ENCODE peak calls at places on chromosome 20, in five cellular contexts. S is CD8-positive, alpha-beta memory T cell; Q is A549; F is heart right ventricle; D is tibial nerve. C is an unnamed sample. For H3K9me3, the result is how much of the 10 kb centered on the place peaks cover.

GRCh38 chr20:64246616-64247311 is 8.8 kb upstream of the PCMTD2 start:
- DNase-seq in F (no peak), S (no peak), Q (no peak), D (no peak), C (peak)

GRCh38 chr20:51447097-51447764 is 95.3 kb downstream of the NFATC2 start:
- DNase-seq in D (peak), F (no peak), S (no peak), Q (peak), C (peak)

GRCh38 chr20:48471734-48472408 is 355.9 kb downstream of the PREX1 start:
- DNase-seq in S (no peak), F (no peak), D (no peak), Q (no peak), C (no peak)

GRCh38 chr20:41513829-41514228 is 104.3 kb downstream of the CHD6 start:
- DNase-seq in D (no peak), S (no peak), Q (no peak), F (no peak), C (no peak)

GRCh38 chr20:40275738-40276137 is 413.3 kb downstream of the MAFB start:
- DNase-seq in Q (no peak), S (no peak), D (no peak), F (no peak), C (no peak)

GRCh38 chr20:17430515-17430914 is 100.7 kb downstream of the BFSP1 start:
- DNase-seq in Q (no peak), D (no peak), F (no peak), S (no peak), C (no peak)

GRCh38 chr20:35595456-35595855 is 20.2 kb upstream of the SPAG4 start:
- DNase-seq in F (no peak), D (no peak), S (no peak), Q (no peak), C (no peak)

GRCh38 chr20:35306931-35307517 is 14.8 kb upstream of the FAM83C start:
- DNase-seq in S (no peak), D (peak), Q (peak), F (no peak), C (peak)

GRCh38 chr20:50418890-50419642 is 91.1 kb upstream of the PTPN1 start:
- DNase-seq in F (no peak), S (no peak), Q (no peak), D (no peak), C (peak)

GRCh38 chr20:50834599-50835005 is 39.7 kb downstream of the BCAS4 start:
- DNase-seq in Q (no peak), D (no peak), S (no peak), F (no peak), C (no peak)

GRCh38 chr20:6966721-6967120 is 199.2 kb downstream of the BMP2 start:
- DNase-seq in F (no peak), Q (no peak), S (no peak), D (no peak), C (no peak)

GRCh38 chr20:4155953-4156352 is 140.6 kb upstream of the RNF24 start:
- DNase-seq in F (no peak), S (no peak), Q (no peak), D (no peak), C (no peak)

GRCh38 chr20:34468956-34469355 is 47.3 kb upstream of the DYNLRB1 start:
- DNase-seq in Q (no peak), F (no peak), D (no peak), S (no peak), C (no peak)

GRCh38 chr20:50607850-50608749 is 83.2 kb downstream of the RIPOR3 start:
- DNase-seq in D (no peak), S (no peak), F (no peak), Q (no peak), C (no peak)

GRCh38 chr20:4959582-4959981 is 41.7 kb downstream of the SLC23A2 start:
- DNase-seq in S (no peak), F (no peak), D (no peak), Q (no peak), C (no peak)

GRCh38 chr20:14580426-14581074 is 243.1 kb upstream of the FLRT3 start:
- DNase-seq in D (no peak), F (no peak), S (no peak), Q (peak), C (no peak)

GRCh38 chr20:38126146-38126912 is 38.7 kb downstream of the TGM2 start:
- DNase-seq in D (no peak), Q (no peak), S (no peak), F (no peak), C (no peak)

GRCh38 chr20:610130-611046 is at the start of gene TCF15:
- DNase-seq in F (peak), S (no peak), Q (no peak), D (no peak), C (peak)

GRCh38 chr20:33704197-33704924 is 15.7 kb downstream of the PXMP4 start:
- DNase-seq in Q (no peak), D (no peak), F (no peak), S (no peak), C (no peak)

GRCh38 chr20:45735552-45735951 is 13.4 kb downstream of the SPINT4 start:
- DNase-seq in F (no peak), S (no peak), Q (no peak), D (no peak), C (no peak)

GRCh38 chr20:45732199-45732598 is 10.1 kb downstream of the SPINT4 start:
- DNase-seq in F (no peak), Q (no peak), S (no peak), D (no peak), C (no peak)

DNA sequence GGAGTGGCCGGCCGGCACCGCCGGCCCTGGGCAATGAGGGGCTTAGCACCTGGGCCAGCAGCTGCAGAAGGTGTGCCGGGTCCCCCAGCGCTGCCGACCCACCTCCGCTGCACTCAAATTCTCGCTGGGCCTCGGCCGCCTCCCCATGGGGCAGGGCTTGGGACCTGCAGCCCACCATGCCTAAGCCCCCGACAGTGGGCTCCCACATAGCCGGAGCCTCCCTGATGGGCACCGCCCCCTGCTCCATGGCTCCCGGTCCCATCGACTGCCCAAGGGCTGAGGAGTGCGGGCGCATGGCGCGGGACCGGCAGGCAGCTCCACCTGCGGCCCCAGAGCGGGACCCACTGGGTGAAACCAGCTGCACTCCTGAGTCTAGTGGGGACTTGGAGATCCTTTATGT is 13.8 kb downstream of the SPINT4 start:
- DNase-seq in F (no peak), S (no peak), Q (no peak), D (no peak), C (no peak)
- H3K9me3 ChIP-seq in F (under half), S (under half), Q (under half), D (under half), C (under half)

DNA sequence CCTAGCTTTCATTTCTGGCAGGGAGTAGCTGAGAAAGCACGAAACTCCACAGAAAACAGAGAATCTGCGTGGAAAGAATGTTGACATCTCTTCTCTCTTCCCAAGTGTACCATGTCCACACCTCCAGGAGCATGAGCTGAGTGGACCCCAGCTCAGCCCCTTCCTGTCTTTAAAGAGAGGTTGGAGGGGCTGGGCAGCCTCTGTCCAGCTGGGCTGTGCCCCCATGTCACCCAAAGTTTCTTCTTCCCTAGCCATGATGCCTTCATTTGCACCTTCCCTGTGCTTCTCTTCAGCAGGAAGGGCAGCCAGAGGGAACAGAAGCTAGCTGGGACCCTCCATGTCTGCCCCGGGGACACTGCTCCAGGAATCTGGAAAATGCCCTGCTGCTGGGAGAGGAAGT is 655.0 kb upstream of the DEFB115 start:
- DNase-seq in D (no peak), Q (no peak), F (no peak), S (no peak), C (no peak)
- H3K9me3 ChIP-seq in D (under half), Q (under half), F (under half), S (under half), C (under half)

GRCh38 chr20:62860391-62860923 is 1.2 kb downstream of the TCFL5 start:
- DNase-seq in Q (no peak), D (no peak), F (no peak), S (no peak), C (peak)
- H3K9me3 ChIP-seq in Q (under half), D (under half), F (under half), S (under half), C (under half)

GRCh38 chr20:46455729-46456128 is 49.3 kb upstream of the ELMO2 start:
- DNase-seq in S (no peak), Q (no peak), D (no peak), F (no peak), C (no peak)
- H3K9me3 ChIP-seq in S (under half), Q (under half), D (under half), F (under half), C (under half)

GRCh38 chr20:59690976-59691375 is 86.6 kb downstream of the PHACTR3 start:
- DNase-seq in Q (no peak), F (no peak), S (no peak), D (no peak), C (no peak)
- H3K9me3 ChIP-seq in Q (under half), F (under half), S (under half), D (under half), C (under half)

GRCh38 chr20:15834857-15835256 is 738.4 kb downstream of the KIF16B start:
- DNase-seq in S (no peak), F (no peak), Q (no peak), D (no peak), C (no peak)

GRCh38 chr20:15835811-15836210 is 737.4 kb downstream of the KIF16B start:
- DNase-seq in D (no peak), S (no peak), F (no peak), Q (no peak), C (no peak)

GRCh38 chr20:15836634-15837033 is 736.6 kb downstream of the KIF16B start:
- DNase-seq in F (no peak), Q (no peak), S (no peak), D (no peak), C (no peak)

GRCh38 chr20:15831201-15831600 is 742.0 kb downstream of the KIF16B start:
- DNase-seq in D (no peak), Q (no peak), S (no peak), F (no peak), C (no peak)

DNA sequence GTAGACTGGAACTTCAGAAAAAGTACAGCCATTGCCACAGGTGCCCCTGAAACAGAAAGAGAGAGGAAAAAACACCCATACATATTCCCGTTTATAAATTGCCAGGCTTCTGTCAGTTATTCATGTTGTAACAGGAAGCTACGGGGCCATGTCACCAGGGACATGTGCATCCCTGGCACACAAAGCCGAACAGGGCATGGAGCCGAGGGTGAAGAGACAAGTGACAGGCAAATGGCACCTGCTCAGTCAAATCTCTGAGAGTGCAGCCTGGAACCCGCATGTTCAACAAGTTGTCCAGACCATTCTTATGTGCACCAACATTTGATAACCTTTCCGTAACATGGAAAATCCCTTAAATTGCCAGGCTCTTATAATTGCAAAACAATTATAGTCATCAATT is 740.7 kb downstream of the KIF16B start:
- DNase-seq in Q (no peak), D (no peak), S (no peak), F (no peak), C (no peak)
- H3K9me3 ChIP-seq in Q (under half), D (under half), S (under half), F (under half), C (under half)

DNA sequence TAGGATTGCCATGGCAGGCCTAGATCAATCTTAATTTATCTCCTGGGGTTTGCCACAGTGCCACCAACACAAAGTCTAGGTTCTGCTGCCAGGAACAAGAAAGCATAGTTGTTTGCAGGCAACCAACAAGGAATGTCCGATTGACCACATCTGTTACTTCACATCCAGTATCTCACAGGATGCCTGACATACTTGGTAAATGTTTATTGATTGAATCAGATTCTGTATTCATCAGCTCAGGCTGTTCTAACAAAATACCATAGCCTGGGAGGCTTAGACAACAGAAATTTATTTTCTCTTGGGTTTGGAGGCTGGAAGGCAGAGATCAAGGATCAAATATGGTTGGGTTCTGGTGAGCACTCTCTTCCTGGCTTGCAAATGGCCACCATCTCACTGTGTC is 26.3 kb upstream of the MC3R start:
- DNase-seq in Q (no peak), S (no peak), F (no peak), D (no peak), C (no peak)
- H3K9me3 ChIP-seq in Q (under half), S (under half), F (under half), D (under half), C (under half)

C was measured in psoas muscle.